ENCODE peak calls at places on chromosomes 13 and 19, in four cellular contexts. V is thoracic aorta, E is AG04450, F is cardiac muscle cell. G is an unnamed sample.

GRCh38 chr13:71417205-71417604 is 449.8 kb downstream of the DACH1 start:
- DNase-seq in V (no peak), E (no peak), F (no peak), G (no peak)

GRCh38 chr13:83024226-83024625 is 858.0 kb downstream of the SLITRK1 start:
- DNase-seq in V (no peak), E (no peak), F (no peak), G (no peak)

GRCh38 chr13:54614729-54615128 is 1586.1 kb downstream of the OLFM4 start:
- DNase-seq in V (no peak), E (no peak), F (no peak), G (no peak)

GRCh38 chr13:41631296-41631965 is 174.1 kb downstream of the RGCC start:
- DNase-seq in V (no peak), E (no peak), F (no peak), G (no peak)

GRCh38 chr13:53821632-53822031 is 793.0 kb downstream of the OLFM4 start:
- DNase-seq in V (no peak), E (no peak), F (no peak), G (no peak)

GRCh38 chr13:75410207-75410606 is 71.8 kb downstream of the TBC1D4 start:
- DNase-seq in V (no peak), E (no peak), F (no peak), G (no peak)

GRCh38 chr13:79805317-79805716 is 324.4 kb downstream of the NDFIP2 start:
- DNase-seq in V (no peak), E (no peak), F (no peak), G (no peak)

GRCh38 chr13:68908879-68909278 is 1198.7 kb upstream of the ATXN8OS start:
- DNase-seq in V (no peak), E (no peak), F (no peak), G (no peak)

GRCh38 chr19:32773126-32773525 is 53.6 kb downstream of the TDRD12 start:
- DNase-seq in V (no peak), E (no peak), F (no peak), G (no peak)

GRCh38 chr13:47135800-47136658 is 239.2 kb upstream of the HTR2A start:
- DNase-seq in V (no peak), E (no peak), F (no peak), G (no peak)

GRCh38 chr13:20127563-20128458 is 33.0 kb downstream of the GJA3 start:
- DNase-seq in V (no peak), E (no peak), F (peak; percentile 69), G (no peak)

GRCh38 chr19:30167976-30168635 is 204.1 kb upstream of the ZNF536 start:
- DNase-seq in V (no peak), E (no peak), F (no peak), G (no peak)

GRCh38 chr19:18058208-18059009 is 28.3 kb downstream of the IL12RB1 start:
- DNase-seq in V (peak; percentile 21), E (no peak), F (peak; percentile 86), G (peak; percentile 76)

GRCh38 chr13:107864543-107865460 is 350.5 kb downstream of the LIG4 start:
- DNase-seq in V (no peak), E (peak; percentile 49), F (peak; percentile 88), G (no peak)

GRCh38 chr19:38952395-38953165 is 21.8 kb downstream of the MRPS12 start:
- DNase-seq in V (no peak), E (no peak), F (peak; percentile 43), G (no peak)

GRCh38 chr13:101565327-101565726 is 112.9 kb downstream of the ITGBL1 start:
- DNase-seq in V (no peak), E (no peak), F (no peak), G (no peak)

GRCh38 chr19:4052114-4052992 is 14.3 kb downstream of the ZBTB7A start:
- DNase-seq in V (no peak), E (no peak), F (no peak), G (no peak)

GRCh38 chr13:100608906-100609305 is 20.3 kb upstream of the GGACT start:
- DNase-seq in V (no peak), E (no peak), F (no peak), G (no peak)

GRCh38 chr13:23377603-23378002 is 55.9 kb downstream of the SACS start:
- DNase-seq in V (no peak), E (no peak), F (no peak), G (no peak)

GRCh38 chr19:11361037-11361770 is 6.0 kb downstream of the PLPPR2 start:
- DNase-seq in V (no peak), E (no peak), F (peak; percentile 90), G (no peak)

GRCh38 chr13:80979035-80979641 is 638.2 kb upstream of the SPRY2 start:
- DNase-seq in V (no peak), E (peak; percentile 15), F (peak; percentile 71), G (no peak)

GRCh38 chr19:52034051-52034728 is 6.0 kb upstream of the ZNF614 start:
- DNase-seq in V (no peak), E (no peak), F (no peak), G (no peak)

GRCh38 chr13:27038323-27038722 is 133.3 kb downstream of the USP12 start:
- DNase-seq in V (no peak), E (no peak), F (no peak), G (no peak)

GRCh38 chr13:59702269-59702668 is 461.5 kb downstream of the DIAPH3 start:
- DNase-seq in V (no peak), E (no peak), F (no peak), G (no peak)

GRCh38 chr13:76887070-76887563 is 912 bp upstream of the KCTD12 start:
- DNase-seq in V (no peak), E (no peak), F (peak; percentile 79), G (no peak)

GRCh38 chr13:97386832-97387486 is 47.0 kb upstream of the RAP2A start:
- DNase-seq in V (no peak), E (no peak), F (no peak), G (no peak)

GRCh38 chr19:4660181-4660791 is 9.9 kb downstream of the MYDGF start:
- DNase-seq in V (no peak), E (no peak), F (peak; percentile 41), G (no peak)

GRCh38 chr13:50941146-50941545 is 31.6 kb downstream of the RNASEH2B start:
- DNase-seq in V (no peak), E (no peak), F (no peak), G (no peak)

GRCh38 chr19:48867922-48868195 is 558 bp downstream of the PLEKHA4 start:
- DNase-seq in V (no peak), E (no peak), F (no peak), G (no peak)

GRCh38 chr19:14419038-14419813 is at the start of gene DDX39A:
- DNase-seq in V (peak; percentile 96), E (peak; percentile 98), F (peak; percentile 99), G (peak; percentile 94)
- H3K9me3 ChIP-seq in V (no peaks in the 10 kb centered on the region), E (no peaks in the 10 kb centered on the region), F (no peaks in the 10 kb centered on the region), G (no peaks in the 10 kb centered on the region)

GRCh38 chr13:106651442-106651841 is 83.5 kb upstream of the ARGLU1 start:
- DNase-seq in V (no peak), E (no peak), F (no peak), G (no peak)
- H3K9me3 ChIP-seq in V (no peaks in the 10 kb centered on the region), E (no peaks in the 10 kb centered on the region), F (no peaks in the 10 kb centered on the region), G (no peaks in the 10 kb centered on the region)

GRCh38 chr19:9580728-9581127 is 3.6 kb downstream of the ZNF121 start:
- DNase-seq in V (no peak), E (no peak), F (no peak), G (no peak)
- H3K9me3 ChIP-seq in V (peaks cover 41% of the 10 kb centered on the region), E (peaks cover 39% of the 10 kb centered on the region), F (no peaks in the 10 kb centered on the region), G (no peaks in the 10 kb centered on the region)

GRCh38 chr19:44435441-44435840 is 12.8 kb downstream of the ZNF229 start:
- DNase-seq in V (no peak), E (no peak), F (no peak), G (no peak)

DNA sequence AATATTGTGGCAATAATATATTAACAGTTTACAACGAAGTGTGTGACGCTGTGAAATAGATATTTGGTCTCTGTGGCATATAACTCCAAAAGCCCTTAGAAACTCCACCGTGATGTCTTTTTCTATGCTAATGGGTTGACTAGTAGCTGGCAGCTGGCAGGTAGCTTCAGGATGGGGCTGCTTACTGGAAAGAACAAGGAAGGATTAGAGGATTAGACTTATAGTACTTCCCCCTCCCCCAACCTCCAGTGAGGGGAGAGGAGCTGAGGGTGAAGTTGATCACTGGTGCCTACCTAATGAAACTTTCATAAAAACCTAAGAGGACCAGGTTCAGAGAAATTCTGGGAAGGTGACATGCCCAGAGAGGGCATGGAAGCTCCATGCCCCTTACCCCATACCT is 9.8 kb downstream of the ZNF229 start:
- DNase-seq in V (no peak), E (no peak), F (no peak), G (no peak)
- H3K9me3 ChIP-seq in V (peaks cover 74% of the 10 kb centered on the region), E (peaks cover 19% of the 10 kb centered on the region), F (no peaks in the 10 kb centered on the region), G (no peaks in the 10 kb centered on the region)

G was measured in T-helper 17 cell.